ENCODE peak calls at places on chromosomes 12 and 14, in six cellular contexts. G is right atrium auricular region; P is cardiac muscle cell; V is CD8-positive, alpha-beta memory T cell; U is tibial artery; O is CD8-positive, alpha-beta T cell. R is an unnamed sample. For H3K4me1, the result is how much of the 10 kb centered on the place peaks cover.

GRCh38 chr14:88983755-88984154 is 159.3 kb downstream of the TTC8 start:
- DNase-seq in P (peak), G (no peak), V (no peak), O (no peak), U (no peak), R (no peak)

GRCh38 chr12:52023182-52023975 is 16.6 kb downstream of the TAMALIN start:
- DNase-seq in O (peak), V (peak), U (peak), P (peak), G (peak), R (peak)

GRCh38 chr14:76056128-76056527 is 70.6 kb downstream of the IFT43 start:
- DNase-seq in P (peak), U (no peak), O (no peak), V (no peak), G (no peak), R (no peak)

GRCh38 chr14:75824328-75824727 is 157.5 kb downstream of the TGFB3 start:
- DNase-seq in G (no peak), P (no peak), U (no peak), V (no peak), O (no peak), R (no peak)

GRCh38 chr12:30923057-30923456 is 3.5 kb upstream of the TSPAN11 start:
- DNase-seq in U (no peak), P (no peak), V (no peak), G (no peak), O (no peak), R (no peak)

GRCh38 chr12:42946776-42947435 is 357.4 kb upstream of the PRICKLE1 start:
- DNase-seq in O (no peak), G (no peak), P (no peak), U (no peak), V (no peak), R (no peak)

GRCh38 chr12:95328708-95329107 is 111.1 kb downstream of the VEZT start:
- DNase-seq in V (no peak), G (no peak), U (no peak), O (no peak), P (no peak), R (no peak)

GRCh38 chr12:102781117-102781516 is 135.9 kb downstream of the PAH start:
- DNase-seq in U (peak), G (no peak), O (no peak), P (no peak), V (no peak), R (peak)

GRCh38 chr14:102540310-102541028 is 30.9 kb upstream of the ANKRD9 start:
- DNase-seq in G (no peak), V (no peak), P (peak), O (no peak), U (no peak), R (no peak)

GRCh38 chr14:68135566-68135965 is 316.0 kb downstream of the RAD51B start:
- DNase-seq in V (no peak), P (no peak), U (no peak), O (no peak), G (no peak), R (no peak)

GRCh38 chr12:56374726-56375597 is 12.3 kb upstream of the APOF start:
- DNase-seq in V (no peak), U (no peak), P (no peak), G (peak), O (no peak), R (peak)

GRCh38 chr12:54933381-54933780 is 51.2 kb downstream of the TESPA1 start:
- DNase-seq in U (no peak), G (no peak), V (no peak), P (peak), O (no peak), R (no peak)

GRCh38 chr14:55160989-55161388 is 30.4 kb downstream of the DLGAP5 start:
- DNase-seq in G (no peak), U (no peak), P (peak), O (no peak), V (no peak), R (no peak)

GRCh38 chr12:131202592-131203378 is 249.1 kb downstream of the ADGRD1 start:
- DNase-seq in U (no peak), O (no peak), G (peak), P (no peak), V (no peak), R (peak)

GRCh38 chr12:113297621-113298471 is 37.1 kb downstream of the SLC8B1 start:
- DNase-seq in O (no peak), P (no peak), G (no peak), U (no peak), V (no peak), R (no peak)

GRCh38 chr12:123384318-123384993 is 524 bp downstream of the KMT5A start:
- DNase-seq in G (no peak), O (no peak), U (no peak), P (no peak), V (no peak), R (no peak)

GRCh38 chr14:100654814-100655795 is 67.9 kb upstream of the BEGAIN start:
- DNase-seq in U (no peak), G (no peak), P (no peak), O (peak), V (no peak), R (no peak)

GRCh38 chr12:123983822-123984485 is 10.9 kb downstream of the ZNF664 start:
- DNase-seq in U (peak), V (peak), G (no peak), O (peak), P (peak), R (no peak)

GRCh38 chr12:109113661-109114321 is 2.6 kb upstream of the ACACB start:
- DNase-seq in V (no peak), G (no peak), O (no peak), P (no peak), U (no peak), R (no peak)

GRCh38 chr12:109114644-109115043 is 1.7 kb upstream of the ACACB start:
- DNase-seq in V (no peak), O (no peak), G (no peak), P (no peak), U (no peak), R (no peak)

GRCh38 chr12:109115404-109115757 is 1.0 kb upstream of the ACACB start:
- DNase-seq in G (no peak), O (no peak), V (no peak), P (no peak), U (no peak), R (no peak)

GRCh38 chr12:109115758-109116610 is at the start of gene ACACB:
- DNase-seq in O (no peak), U (peak), P (peak), V (no peak), G (peak), R (no peak)

GRCh38 chr12:109116611-109116949 is 193 bp downstream of the ACACB start:
- DNase-seq in G (no peak), P (no peak), V (no peak), U (no peak), O (no peak), R (no peak)
- H3K4me1 ChIP-seq in G (half or more), P (half or more), V (under half), U (under half), O (under half), R (under half)

GRCh38 chr12:81086342-81086741 is 8.5 kb downstream of the ACSS3 start:
- DNase-seq in U (no peak), V (no peak), P (peak), O (no peak), G (no peak), R (no peak)

GRCh38 chr12:81088221-81088620 is 10.3 kb downstream of the ACSS3 start:
- DNase-seq in V (no peak), G (no peak), U (no peak), O (no peak), P (no peak), R (no peak)

GRCh38 chr12:81083906-81084513 is 6.1 kb downstream of the ACSS3 start:
- DNase-seq in G (no peak), U (no peak), P (peak), V (no peak), O (no peak), R (no peak)

GRCh38 chr12:81084848-81085350 is 7.0 kb downstream of the ACSS3 start:
- DNase-seq in G (no peak), O (no peak), U (no peak), V (no peak), P (peak), R (no peak)

DNA sequence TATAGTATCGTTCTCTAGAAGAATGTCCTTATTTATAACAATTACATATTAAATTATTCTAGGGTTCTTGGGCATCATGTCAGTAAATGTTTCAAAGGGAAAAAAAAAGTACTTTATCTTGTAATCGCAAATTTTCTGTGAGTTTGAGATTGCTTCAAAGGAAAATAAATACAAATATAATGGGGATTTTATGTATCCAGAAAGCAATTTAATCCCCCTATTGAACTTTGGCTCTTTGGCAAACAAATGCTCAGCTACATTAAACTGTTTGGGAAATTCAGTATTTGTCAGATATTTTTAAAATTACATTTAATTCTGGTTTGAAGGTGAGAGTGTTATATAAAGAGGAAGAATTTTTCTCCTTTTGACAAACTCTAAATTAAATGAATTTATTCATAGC is 8.0 kb downstream of the ACSS3 start:
- DNase-seq in G (no peak), P (no peak), U (no peak), V (no peak), O (no peak), R (no peak)
- H3K4me1 ChIP-seq in G (under half), P (under half), U (under half), V (under half), O (under half), R (under half)

GRCh38 chr12:93670104-93670503 is 7.1 kb upstream of the CRADD start:
- DNase-seq in O (no peak), P (no peak), U (no peak), V (no peak), G (no peak), R (no peak)
- H3K4me1 ChIP-seq in O (under half), P (under half), U (under half), V (under half), G (under half), R (under half)

GRCh38 chr12:6769003-6769389 is 2.8 kb downstream of the PTMS start:
- DNase-seq in G (no peak), U (no peak), O (no peak), V (no peak), P (peak), R (no peak)

GRCh38 chr12:6768385-6769002 is 2.3 kb downstream of the PTMS start:
- DNase-seq in U (no peak), V (no peak), P (no peak), O (no peak), G (no peak), R (no peak)

GRCh38 chr12:6770094-6770493 is 2.2 kb upstream of the LAG3 start:
- DNase-seq in O (no peak), U (no peak), G (no peak), V (no peak), P (no peak), R (no peak)

GRCh38 chr12:6770600-6770999 is 1.7 kb upstream of the LAG3 start:
- DNase-seq in U (no peak), G (no peak), V (no peak), P (no peak), O (no peak), R (no peak)

DNA sequence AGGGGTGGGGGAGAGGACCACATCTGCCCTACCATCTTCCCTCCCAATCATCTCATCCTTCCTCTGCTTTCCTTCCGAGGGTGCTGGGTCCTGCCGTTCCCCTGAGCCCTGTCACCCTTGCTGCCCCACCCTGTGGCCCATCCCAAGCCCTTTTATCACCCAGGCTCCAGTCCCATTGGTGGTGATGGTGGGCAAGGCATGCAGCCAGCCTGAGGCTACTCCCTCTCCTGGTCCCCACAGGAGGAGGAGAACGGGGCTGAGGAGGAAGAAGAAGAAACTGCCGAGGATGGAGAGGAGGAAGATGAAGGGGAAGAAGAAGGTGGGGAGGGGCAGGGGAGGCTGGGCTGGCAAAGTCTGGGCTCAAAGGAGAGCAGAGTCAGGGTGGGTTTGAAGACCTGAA is 2.6 kb upstream of the LAG3 start:
- DNase-seq in G (no peak), P (no peak), U (no peak), V (no peak), O (no peak), R (no peak)
- H3K4me1 ChIP-seq in G (half or more), P (under half), U (half or more), V (half or more), O (under half), R (under half)